ENCODE peak calls at places on chromosomes 7 and 10, in six cellular contexts. X, J, W, B, E and A are unnamed samples.

GRCh38 chr10:124719213-124719851 is 24.8 kb downstream of the FAM53B start:
- DNase-seq in J (no peak), E (no peak), X (peak), W (peak), B (peak), A (no peak)

GRCh38 chr7:144384071-144384470 is 19.4 kb downstream of the NOBOX start:
- DNase-seq in E (no peak), J (no peak), B (no peak), X (peak), W (no peak), A (no peak)

GRCh38 chr10:130575756-130576285 is 439.6 kb downstream of the GLRX3 start:
- DNase-seq in J (no peak), X (no peak), B (no peak), E (no peak), W (no peak), A (no peak)

GRCh38 chr7:16727736-16728135 is 25.8 kb upstream of the TSPAN13 start:
- DNase-seq in B (no peak), W (no peak), X (peak), J (no peak), E (no peak), A (no peak)

GRCh38 chr10:117609095-117609821 is 66.7 kb downstream of the EMX2 start:
- DNase-seq in W (no peak), B (peak), J (no peak), E (peak), X (peak), A (peak)

GRCh38 chr7:2906197-2906931 is 62.3 kb upstream of the GNA12 start:
- DNase-seq in E (no peak), W (no peak), B (no peak), X (no peak), J (no peak), A (no peak)

GRCh38 chr10:73247509-73248258 is 629 bp upstream of the DNAJC9 start:
- DNase-seq in X (no peak), J (no peak), E (no peak), W (no peak), B (no peak), A (no peak)

GRCh38 chr7:111329367-111330234 is 232.7 kb downstream of the IMMP2L start:
- DNase-seq in W (no peak), E (no peak), J (no peak), B (no peak), X (peak), A (no peak)

GRCh38 chr7:157425761-157426160 is 89.0 kb downstream of the DNAJB6 start:
- DNase-seq in B (no peak), J (no peak), W (no peak), E (no peak), X (no peak), A (no peak)

GRCh38 chr10:124521429-124521871 is 59.8 kb downstream of the LHPP start:
- DNase-seq in E (no peak), W (no peak), X (no peak), J (no peak), B (no peak), A (no peak)

GRCh38 chr10:121007264-121007663 is 156.1 kb downstream of the WDR11 start:
- DNase-seq in W (no peak), J (no peak), E (no peak), B (no peak), X (no peak), A (no peak)

GRCh38 chr10:123398180-123398591 is 244.0 kb downstream of the BUB3 start:
- DNase-seq in X (no peak), E (no peak), J (no peak), W (no peak), B (no peak), A (no peak)

GRCh38 chr7:28761485-28761884 is 196.6 kb downstream of the TRIL start:
- DNase-seq in J (no peak), B (no peak), X (peak), W (no peak), E (no peak), A (no peak)

GRCh38 chr7:140033036-140033435 is 29.7 kb downstream of the PARP12 start:
- DNase-seq in B (no peak), E (no peak), X (peak), J (no peak), W (no peak), A (no peak)

GRCh38 chr10:112792487-112793196 is 157.4 kb upstream of the TCF7L2 start:
- DNase-seq in E (peak), J (no peak), B (no peak), X (peak), W (no peak), A (peak)

GRCh38 chr10:131729938-131730660 is 170.7 kb upstream of the PPP2R2D start:
- DNase-seq in X (no peak), B (no peak), E (no peak), J (no peak), W (no peak), A (no peak)

GRCh38 chr10:119420950-119421875 is 121.3 kb downstream of the RGS10 start:
- DNase-seq in E (no peak), J (no peak), B (no peak), X (no peak), W (no peak), A (no peak)

GRCh38 chr10:128063736-128064614 is 62.2 kb downstream of the MKI67 start:
- DNase-seq in W (peak), X (no peak), E (no peak), J (no peak), B (no peak), A (no peak)

GRCh38 chr10:125991009-125991788 is 94.8 kb downstream of the FANK1 start:
- DNase-seq in E (no peak), J (no peak), X (no peak), B (no peak), W (no peak), A (no peak)

GRCh38 chr7:25180946-25181345 is 47.3 kb downstream of the NPVF start:
- DNase-seq in X (peak), J (no peak), B (no peak), E (no peak), W (no peak), A (no peak)

GRCh38 chr10:61284222-61284890 is 168.8 kb downstream of the TMEM26 start:
- DNase-seq in J (no peak), X (peak), B (no peak), W (no peak), E (peak), A (no peak)